ENCODE peak calls at places on chromosomes 16 and 17, in five cellular contexts. One of them, this sample, is unnamed. For H3K79me2, the result is how much of the 10 kb centered on the place peaks cover.

GRCh38 chr16:54772400-54772799 is 158.3 kb upstream of the IRX5 start:
- DNase-seq in HCT116: no peak
- DNase-seq in endothelial cell of umbilical vein: no peak
- DNase-seq in GM23248: no peak
- DNase-seq in SK-N-SH: no peak
- DNase-seq in this sample: no peak

GRCh38 chr16:84277244-84277823 is 17.3 kb upstream of the WFDC1 start:
- DNase-seq in GM23248: peak
- DNase-seq in endothelial cell of umbilical vein: peak
- DNase-seq in HCT116: peak
- DNase-seq in SK-N-SH: peak
- DNase-seq in this sample: peak

GRCh38 chr17:21204923-21205322 is 9.0 kb downstream of the TMEM11 start:
- DNase-seq in SK-N-SH: no peak
- DNase-seq in HCT116: no peak
- DNase-seq in GM23248: no peak
- DNase-seq in endothelial cell of umbilical vein: no peak
- DNase-seq in this sample: no peak

GRCh38 chr16:79668502-79668901 is 68.0 kb upstream of the MAF start:
- DNase-seq in HCT116: no peak
- DNase-seq in GM23248: no peak
- DNase-seq in SK-N-SH: no peak
- DNase-seq in endothelial cell of umbilical vein: no peak
- DNase-seq in this sample: no peak

GRCh38 chr17:27429666-27430382 is 26.4 kb upstream of the KSR1 start:
- DNase-seq in HCT116: no peak
- DNase-seq in GM23248: no peak
- DNase-seq in endothelial cell of umbilical vein: no peak
- DNase-seq in SK-N-SH: no peak
- DNase-seq in this sample: no peak

GRCh38 chr17:46158323-46159296 is 34.6 kb downstream of the KANSL1 start:
- DNase-seq in GM23248: no peak
- DNase-seq in endothelial cell of umbilical vein: no peak
- DNase-seq in SK-N-SH: no peak
- DNase-seq in HCT116: no peak
- DNase-seq in this sample: no peak

GRCh38 chr17:30921544-30922196 is at the start of gene ADAP2:
- DNase-seq in SK-N-SH: peak
- DNase-seq in endothelial cell of umbilical vein: no peak
- DNase-seq in GM23248: peak
- DNase-seq in HCT116: peak
- DNase-seq in this sample: peak

GRCh38 chr16:81565633-81566032 is 121.0 kb downstream of the CMIP start:
- DNase-seq in endothelial cell of umbilical vein: no peak
- DNase-seq in SK-N-SH: no peak
- DNase-seq in GM23248: no peak
- DNase-seq in HCT116: no peak
- DNase-seq in this sample: no peak

GRCh38 chr16:4874686-4875085 is 27.4 kb downstream of the UBN1 start:
- DNase-seq in HCT116: no peak
- DNase-seq in GM23248: no peak
- DNase-seq in SK-N-SH: no peak
- DNase-seq in endothelial cell of umbilical vein: no peak
- DNase-seq in this sample: no peak

GRCh38 chr16:73068546-73069401 is 20.8 kb upstream of the ZFHX3 start:
- DNase-seq in endothelial cell of umbilical vein: peak
- DNase-seq in GM23248: peak
- DNase-seq in HCT116: no peak
- DNase-seq in SK-N-SH: no peak
- DNase-seq in this sample: peak

GRCh38 chr17:52147872-52148271 is 10.6 kb downstream of the CA10 start:
- DNase-seq in GM23248: no peak
- DNase-seq in endothelial cell of umbilical vein: no peak
- DNase-seq in HCT116: no peak
- DNase-seq in SK-N-SH: no peak
- DNase-seq in this sample: no peak

GRCh38 chr16:68470461-68471150 is 22.3 kb upstream of the SMPD3 start:
- DNase-seq in HCT116: no peak
- DNase-seq in SK-N-SH: no peak
- DNase-seq in GM23248: no peak
- DNase-seq in endothelial cell of umbilical vein: no peak
- DNase-seq in this sample: peak

GRCh38 chr16:3173892-3174617 is 13.9 kb upstream of the OR1F1 start:
- DNase-seq in HCT116: no peak
- DNase-seq in endothelial cell of umbilical vein: no peak
- DNase-seq in SK-N-SH: peak
- DNase-seq in GM23248: peak
- DNase-seq in this sample: peak

GRCh38 chr16:82675300-82675699 is 48.5 kb downstream of the CDH13 start:
- DNase-seq in HCT116: no peak
- DNase-seq in endothelial cell of umbilical vein: no peak
- DNase-seq in SK-N-SH: no peak
- DNase-seq in GM23248: no peak
- DNase-seq in this sample: no peak

GRCh38 chr17:32518856-32519768 is 32.3 kb downstream of the CDK5R1 start:
- DNase-seq in SK-N-SH: peak
- DNase-seq in GM23248: peak
- DNase-seq in HCT116: no peak
- DNase-seq in endothelial cell of umbilical vein: peak
- DNase-seq in this sample: peak

GRCh38 chr16:31708348-31708747 is 165.3 kb upstream of the ZNF267 start:
- DNase-seq in GM23248: no peak
- DNase-seq in HCT116: no peak
- DNase-seq in endothelial cell of umbilical vein: no peak
- DNase-seq in SK-N-SH: no peak
- DNase-seq in this sample: peak

GRCh38 chr17:49016775-49017463 is 19.7 kb downstream of the IGF2BP1 start:
- DNase-seq in SK-N-SH: peak
- DNase-seq in GM23248: peak
- DNase-seq in endothelial cell of umbilical vein: peak
- DNase-seq in HCT116: peak
- DNase-seq in this sample: peak

GRCh38 chr16:83307206-83307990 is 500.4 kb upstream of the HSBP1 start:
- DNase-seq in GM23248: no peak
- DNase-seq in HCT116: no peak
- DNase-seq in endothelial cell of umbilical vein: peak
- DNase-seq in SK-N-SH: no peak
- DNase-seq in this sample: no peak

GRCh38 chr17:489758-490329 is 137.2 kb upstream of the RPH3AL start:
- DNase-seq in SK-N-SH: peak
- DNase-seq in HCT116: no peak
- DNase-seq in GM23248: peak
- DNase-seq in endothelial cell of umbilical vein: peak
- DNase-seq in this sample: peak

GRCh38 chr17:51947160-51947559 is 211.4 kb downstream of the CA10 start:
- DNase-seq in endothelial cell of umbilical vein: no peak
- DNase-seq in SK-N-SH: no peak
- DNase-seq in HCT116: no peak
- DNase-seq in GM23248: no peak
- DNase-seq in this sample: no peak

GRCh38 chr17:79294459-79295071 is 219.9 kb downstream of the ENGASE start:
- DNase-seq in SK-N-SH: no peak
- DNase-seq in HCT116: no peak
- DNase-seq in endothelial cell of umbilical vein: peak
- DNase-seq in GM23248: peak
- DNase-seq in this sample: peak

GRCh38 chr16:87263418-87264052 is 53.7 kb downstream of the C16orf95 start:
- DNase-seq in HCT116: peak
- DNase-seq in SK-N-SH: no peak
- DNase-seq in GM23248: peak
- DNase-seq in endothelial cell of umbilical vein: no peak
- DNase-seq in this sample: peak

GRCh38 chr17:6365187-6365943 is 69.6 kb downstream of the AIPL1 start:
- DNase-seq in GM23248: peak
- DNase-seq in HCT116: no peak
- DNase-seq in endothelial cell of umbilical vein: no peak
- DNase-seq in SK-N-SH: no peak
- DNase-seq in this sample: no peak

GRCh38 chr16:30394603-30395154 is 541 bp upstream of the ZNF48 start:
- DNase-seq in GM23248: peak
- DNase-seq in SK-N-SH: no peak
- DNase-seq in endothelial cell of umbilical vein: peak
- DNase-seq in HCT116: no peak
- DNase-seq in this sample: peak
- H3K79me2 ChIP-seq in GM23248: under half
- H3K79me2 ChIP-seq in SK-N-SH: under half
- H3K79me2 ChIP-seq in endothelial cell of umbilical vein: under half
- H3K79me2 ChIP-seq in HCT116: under half
- H3K79me2 ChIP-seq in this sample: under half

DNA sequence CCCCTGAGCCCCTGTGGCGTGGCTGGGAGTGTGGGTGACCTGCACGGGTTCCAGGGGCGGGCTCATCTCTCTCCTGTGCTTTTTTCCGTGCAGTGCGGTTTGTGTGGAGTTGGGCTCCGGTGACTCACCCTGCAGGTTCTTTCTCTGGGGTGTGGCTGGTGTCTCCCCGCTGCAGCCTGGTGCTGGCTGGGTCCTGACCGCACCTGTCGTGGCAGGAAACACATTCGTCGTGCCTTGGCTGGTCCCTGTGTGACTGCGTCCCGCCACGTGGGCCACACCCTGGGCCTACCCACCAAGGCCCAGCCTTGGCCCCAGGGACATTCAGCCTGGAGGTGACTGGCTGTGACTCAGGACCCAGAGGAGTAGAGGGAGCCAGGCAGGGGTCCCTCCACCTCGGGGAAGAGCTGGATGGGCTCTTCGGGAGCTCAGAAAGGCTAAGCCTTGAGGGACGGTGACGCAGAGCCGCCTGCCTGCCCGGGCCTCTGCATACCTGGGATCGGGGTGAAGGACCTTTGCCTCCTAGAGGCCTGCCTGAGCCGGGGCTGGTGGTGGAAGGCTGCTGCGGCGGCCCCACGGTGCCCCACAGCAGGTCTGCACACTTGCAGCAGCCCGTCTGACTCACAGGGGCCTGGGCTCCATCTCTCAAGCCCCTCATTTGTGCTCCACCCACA is 7.8 kb downstream of the TRAF7 start:
- DNase-seq in HCT116: no peak
- DNase-seq in GM23248: no peak
- DNase-seq in SK-N-SH: no peak
- DNase-seq in endothelial cell of umbilical vein: no peak
- DNase-seq in this sample: no peak
- H3K79me2 ChIP-seq in HCT116: half or more
- H3K79me2 ChIP-seq in GM23248: half or more
- H3K79me2 ChIP-seq in SK-N-SH: half or more
- H3K79me2 ChIP-seq in endothelial cell of umbilical vein: half or more
- H3K79me2 ChIP-seq in this sample: half or more

DNA sequence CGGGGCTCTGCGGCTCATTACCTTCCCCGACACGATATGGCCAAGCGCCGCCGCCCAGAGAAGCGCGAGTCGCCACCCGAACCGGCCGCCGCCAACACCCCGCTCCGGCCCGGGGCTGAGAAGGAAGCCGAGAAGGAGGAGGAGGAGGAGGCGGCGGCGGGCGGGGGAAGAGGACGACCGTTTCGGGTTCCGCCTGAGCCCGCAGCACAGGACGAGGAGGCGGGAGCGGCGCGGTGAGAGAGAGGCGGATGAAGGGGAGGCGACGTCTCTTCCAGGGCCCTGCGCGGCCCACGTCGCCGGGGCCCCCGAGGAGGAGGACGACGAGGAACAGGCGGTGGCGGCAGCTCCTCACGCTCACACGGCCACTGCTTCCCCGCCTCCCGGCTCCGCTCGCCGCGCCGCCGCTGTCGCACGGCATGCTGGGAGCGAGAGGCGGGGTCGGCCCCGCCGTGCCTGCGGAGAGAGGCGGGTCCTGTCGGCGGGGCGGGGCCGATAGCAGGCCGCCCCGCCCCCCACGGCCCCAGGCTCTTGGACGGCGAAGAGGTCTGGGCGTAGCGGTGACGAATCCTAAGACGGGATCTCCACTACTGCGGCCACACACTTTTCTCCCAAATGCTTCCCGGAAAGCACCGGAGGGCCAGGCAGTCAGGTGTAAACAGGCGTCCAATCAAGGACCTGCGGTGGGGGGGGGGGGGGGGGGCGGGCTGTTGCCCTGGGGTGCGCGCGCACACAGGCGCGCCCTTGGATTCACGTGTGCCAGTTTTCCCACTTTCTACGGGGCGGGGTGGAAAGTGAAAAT is 97.3 kb upstream of the METTL9 start:
- DNase-seq in SK-N-SH: peak
- DNase-seq in GM23248: peak
- DNase-seq in endothelial cell of umbilical vein: peak
- DNase-seq in HCT116: peak
- DNase-seq in this sample: peak
- H3K79me2 ChIP-seq in SK-N-SH: half or more
- H3K79me2 ChIP-seq in GM23248: half or more
- H3K79me2 ChIP-seq in endothelial cell of umbilical vein: under half
- H3K79me2 ChIP-seq in HCT116: half or more
- H3K79me2 ChIP-seq in this sample: under half

GRCh38 chr17:4241535-4241934 is 22.2 kb downstream of the ANKFY1 start:
- DNase-seq in HCT116: no peak
- DNase-seq in endothelial cell of umbilical vein: no peak
- DNase-seq in GM23248: no peak
- DNase-seq in SK-N-SH: no peak
- DNase-seq in this sample: no peak
- H3K79me2 ChIP-seq in HCT116: under half
- H3K79me2 ChIP-seq in endothelial cell of umbilical vein: under half
- H3K79me2 ChIP-seq in GM23248: half or more
- H3K79me2 ChIP-seq in SK-N-SH: half or more
- H3K79me2 ChIP-seq in this sample: under half

DNA sequence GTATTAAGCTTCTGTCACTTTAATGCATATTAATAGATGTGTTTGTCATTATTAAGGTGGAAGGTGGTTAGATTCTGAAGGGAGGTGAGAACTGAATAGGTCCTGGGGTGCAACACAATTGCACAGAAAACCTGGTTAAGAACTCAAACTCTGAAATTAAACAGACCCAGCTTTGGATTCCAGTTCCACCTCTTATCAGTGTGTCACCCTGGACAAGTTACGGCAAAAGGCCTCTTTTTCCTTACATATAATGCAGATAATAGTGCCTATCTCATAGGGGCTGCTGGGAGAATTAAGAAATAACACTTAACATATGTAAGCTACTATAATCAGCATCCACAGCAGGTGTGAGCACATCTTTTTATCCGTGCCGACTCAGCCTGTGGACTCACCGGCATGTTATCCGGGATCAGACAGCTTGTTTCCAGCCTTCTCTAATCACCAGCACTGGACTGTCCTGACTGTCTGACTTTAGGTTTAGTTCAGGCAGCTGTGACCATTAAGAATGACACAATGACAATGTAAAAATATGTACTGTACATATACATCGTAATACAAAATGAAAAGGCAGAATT is 31.4 kb downstream of the TEX2 start:
- DNase-seq in GM23248: no peak
- DNase-seq in HCT116: no peak
- DNase-seq in endothelial cell of umbilical vein: no peak
- DNase-seq in SK-N-SH: no peak
- DNase-seq in this sample: no peak
- H3K79me2 ChIP-seq in GM23248: half or more
- H3K79me2 ChIP-seq in HCT116: under half
- H3K79me2 ChIP-seq in endothelial cell of umbilical vein: under half
- H3K79me2 ChIP-seq in SK-N-SH: half or more
- H3K79me2 ChIP-seq in this sample: half or more

GRCh38 chr17:81241203-81241602 is 2.1 kb downstream of the NDUFAF8 start:
- DNase-seq in HCT116: no peak
- DNase-seq in GM23248: no peak
- DNase-seq in SK-N-SH: no peak
- DNase-seq in endothelial cell of umbilical vein: no peak
- DNase-seq in this sample: no peak
- H3K79me2 ChIP-seq in HCT116: half or more
- H3K79me2 ChIP-seq in GM23248: half or more
- H3K79me2 ChIP-seq in SK-N-SH: half or more
- H3K79me2 ChIP-seq in endothelial cell of umbilical vein: under half
- H3K79me2 ChIP-seq in this sample: half or more

This sample was measured in osteoblast.